ENCODE peak calls at places on chromosomes 11 and 22, in five cellular contexts. C is IMR-90, G is A549, Y is SK-N-SH, M is K562. T is an unnamed sample.

GRCh38 chr11:7418916-7419315 is 66.4 kb upstream of the OLFML1 start:
- DNase-seq in C (no peak), G (no peak), Y (peak), M (no peak), T (no peak)

GRCh38 chr11:116199182-116199581 is 573.6 kb downstream of the BUD13 start:
- DNase-seq in C (no peak), G (no peak), Y (peak), M (no peak), T (no peak)

GRCh38 chr11:67276821-67277230 is 10.6 kb downstream of the GRK2 start:
- DNase-seq in C (peak), G (no peak), Y (no peak), M (peak), T (no peak)

GRCh38 chr22:49247194-49247924 is 580.3 kb downstream of the BRD1 start:
- DNase-seq in C (no peak), G (no peak), Y (no peak), M (no peak), T (no peak)

GRCh38 chr22:19852177-19852781 is 2.4 kb downstream of the GNB1L start:
- DNase-seq in C (no peak), G (no peak), Y (no peak), M (peak), T (no peak)

GRCh38 chr11:2357246-2357645 is 19.9 kb upstream of the CD81 start:
- DNase-seq in C (no peak), G (no peak), Y (no peak), M (no peak), T (no peak)

GRCh38 chr11:73374130-73374529 is 2.1 kb upstream of the RELT start:
- DNase-seq in C (no peak), G (no peak), Y (no peak), M (no peak), T (no peak)

GRCh38 chr11:17553249-17553546 is 6.1 kb downstream of the OTOG start:
- DNase-seq in C (no peak), G (no peak), Y (no peak), M (no peak), T (no peak)

GRCh38 chr11:67165595-67165994 is 46.5 kb downstream of the KDM2A start:
- DNase-seq in C (no peak), G (no peak), Y (no peak), M (no peak), T (no peak)

GRCh38 chr22:39220897-39221850 is 23.6 kb downstream of the PDGFB start:
- DNase-seq in C (peak), G (no peak), Y (no peak), M (no peak), T (no peak)

GRCh38 chr11:73376803-73377629 is 817 bp downstream of the RELT start:
- DNase-seq in C (peak), G (peak), Y (peak), M (peak), T (no peak)

GRCh38 chr11:359181-359714 is 10.1 kb upstream of the B4GALNT4 start:
- DNase-seq in C (no peak), G (no peak), Y (no peak), M (peak), T (no peak)

GRCh38 chr11:10379022-10379421 is 74.1 kb downstream of the ADM start:
- DNase-seq in C (peak), G (peak), Y (no peak), M (peak), T (no peak)

DNA sequence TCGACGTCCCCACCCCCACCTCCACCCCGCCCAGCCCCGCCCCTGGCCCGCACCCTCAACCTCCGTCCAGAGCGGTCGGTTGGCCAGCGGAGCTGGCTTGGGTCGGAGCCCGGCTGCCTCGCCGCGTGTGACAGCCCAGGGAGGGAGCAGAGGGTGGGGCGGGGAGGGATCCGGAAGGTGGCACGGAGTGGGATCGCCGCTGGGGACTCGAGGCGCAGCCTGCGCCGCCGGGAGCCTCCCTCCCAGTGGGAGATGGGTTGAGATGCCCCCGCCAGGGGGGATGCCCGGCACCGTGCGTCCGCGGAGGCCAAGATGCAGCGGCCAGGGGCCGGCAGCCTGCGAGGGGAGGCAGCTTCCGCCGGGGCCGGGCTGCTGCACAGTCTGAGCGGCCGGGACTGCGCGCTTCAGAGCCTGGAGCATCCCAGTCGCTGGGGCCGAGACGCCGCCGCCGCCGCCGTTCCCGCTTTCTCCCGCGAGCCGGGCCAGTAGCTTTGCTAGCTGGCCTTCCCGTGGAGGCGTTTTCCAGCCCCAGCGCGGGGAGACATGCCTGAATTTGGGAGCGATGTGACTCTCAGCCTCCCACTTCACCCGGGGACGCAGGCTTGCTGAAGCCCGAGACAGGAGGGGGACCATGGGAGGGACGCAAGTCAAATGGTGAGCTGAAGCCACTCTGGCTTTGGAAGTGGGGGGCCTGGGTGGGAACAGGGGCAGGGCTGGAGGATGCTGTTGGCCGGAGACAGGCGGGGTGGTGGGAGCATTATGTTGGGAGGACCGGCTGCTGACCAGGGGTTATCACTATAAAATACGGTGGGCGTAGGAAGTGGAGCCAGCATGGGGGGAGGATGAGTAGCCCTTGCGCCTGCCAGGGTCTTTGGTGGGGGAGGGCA is 40.2 kb downstream of the DIXDC1 start:
- DNase-seq in C (no peak), G (no peak), Y (peak), M (no peak), T (no peak)
- TF ChIP-seq RCOR1 in C (no peak), G (no peak), Y (no peak), M (no peak), T (no peak)

GRCh38 chr22:21964234-21964633 is 11.6 kb upstream of the PPM1F start:
- DNase-seq in C (no peak), G (no peak), Y (no peak), M (no peak), T (no peak)

GRCh38 chr22:21962655-21962949 is 10.0 kb upstream of the PPM1F start:
- DNase-seq in C (no peak), G (no peak), Y (no peak), M (no peak), T (no peak)

GRCh38 chr22:21963790-21964211 is 11.2 kb upstream of the PPM1F start:
- DNase-seq in C (no peak), G (no peak), Y (no peak), M (no peak), T (no peak)

GRCh38 chr22:21961886-21962654 is 9.4 kb upstream of the PPM1F start:
- DNase-seq in C (peak), G (no peak), Y (no peak), M (no peak), T (no peak)

GRCh38 chr22:21963286-21963685 is 10.6 kb upstream of the PPM1F start:
- DNase-seq in C (no peak), G (no peak), Y (no peak), M (no peak), T (no peak)
- TF ChIP-seq RCOR1 in C (no peak), G (no peak), Y (no peak), M (no peak), T (no peak)

GRCh38 chr11:118081241-118081958 is 4.5 kb downstream of the TMPRSS4 start:
- DNase-seq in C (no peak), G (no peak), Y (no peak), M (no peak), T (no peak)
- TF ChIP-seq RCOR1 in C (no peak), G (no peak), Y (no peak), M (no peak), T (no peak)

GRCh38 chr11:83299681-83300080 is 13.5 kb upstream of the CCDC90B start:
- DNase-seq in C (no peak), G (no peak), Y (no peak), M (no peak), T (no peak)

GRCh38 chr11:83306385-83307080 is 20.4 kb upstream of the CCDC90B start:
- DNase-seq in C (no peak), G (no peak), Y (no peak), M (no peak), T (no peak)

DNA sequence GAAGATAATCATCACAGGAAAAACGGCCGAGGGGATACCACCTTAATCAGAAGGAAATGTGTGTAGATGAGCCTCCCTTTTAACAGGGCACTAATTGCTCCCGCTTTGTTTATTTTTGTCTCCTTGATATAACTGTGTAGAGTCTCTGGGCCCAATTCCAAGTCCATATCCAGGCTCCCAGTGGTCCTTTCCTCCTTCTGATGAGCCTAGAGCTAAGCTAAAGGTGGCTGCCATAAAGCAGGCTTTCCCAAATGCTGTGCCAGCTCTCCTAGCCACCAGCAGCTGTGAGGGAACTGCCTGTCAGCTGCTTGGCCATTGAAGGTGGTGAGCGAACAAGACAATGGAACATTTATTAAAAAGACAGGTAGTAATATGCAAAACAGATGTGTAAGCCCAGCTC is 17.2 kb upstream of the CCDC90B start:
- DNase-seq in C (no peak), G (no peak), Y (no peak), M (no peak), T (no peak)
- TF ChIP-seq RCOR1 in C (no peak), G (no peak), Y (no peak), M (no peak), T (no peak)

DNA sequence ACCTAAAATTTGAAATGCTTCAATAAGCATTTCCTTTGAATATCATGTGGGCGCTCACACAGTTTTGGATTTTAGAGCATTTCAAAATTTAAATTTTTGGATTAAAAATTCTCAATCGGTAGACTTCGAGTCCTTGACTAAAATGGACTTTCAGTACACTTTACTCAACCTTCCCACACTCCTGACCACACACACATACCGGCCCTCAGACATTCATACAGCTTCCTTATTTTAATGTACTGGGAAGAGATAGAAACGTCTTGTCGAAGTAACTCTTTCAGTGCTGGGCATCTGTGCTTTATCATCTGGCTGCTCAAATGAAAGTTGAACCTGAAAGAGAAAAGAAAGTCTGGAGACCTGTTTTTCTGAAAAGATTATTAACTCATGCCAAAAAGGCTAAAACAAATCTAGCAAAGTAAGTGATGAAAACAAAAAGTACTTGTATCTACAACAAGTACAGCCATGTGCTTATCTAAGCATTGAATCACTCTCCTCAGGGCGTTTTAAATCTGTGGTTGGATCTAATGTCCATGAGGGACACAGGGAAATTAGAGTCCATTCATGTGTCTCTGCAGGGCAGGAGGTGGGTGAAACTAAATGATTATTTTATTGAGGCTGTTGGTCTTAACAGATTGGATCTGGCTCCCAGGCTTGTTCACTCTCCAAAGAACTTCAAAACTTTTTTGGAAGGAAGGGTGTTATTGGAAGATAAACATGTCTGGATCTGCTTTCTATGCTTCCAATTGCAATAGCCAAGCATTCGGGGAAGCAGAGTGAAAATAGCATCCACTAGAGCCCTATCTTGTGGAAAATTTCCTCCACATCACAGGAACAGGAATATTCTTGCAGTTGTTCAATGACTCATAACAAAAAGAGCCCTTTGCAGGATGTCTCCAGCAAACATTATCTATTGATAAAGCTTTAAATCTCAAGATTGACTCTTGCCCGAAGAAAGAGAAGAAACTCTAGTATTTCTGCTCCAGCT is 47.0 kb downstream of the CARD18 start:
- DNase-seq in C (peak), G (no peak), Y (no peak), M (no peak), T (no peak)
- TF ChIP-seq RCOR1 in C (no peak), G (no peak), Y (no peak), M (no peak), T (no peak)

GRCh38 chr22:46250783-46251125 is 661 bp upstream of the CDPF1 start:
- DNase-seq in C (no peak), G (no peak), Y (no peak), M (no peak), T (no peak)
- TF ChIP-seq RCOR1 in C (no peak), G (no peak), Y (no peak), M (no peak), T (no peak)

DNA sequence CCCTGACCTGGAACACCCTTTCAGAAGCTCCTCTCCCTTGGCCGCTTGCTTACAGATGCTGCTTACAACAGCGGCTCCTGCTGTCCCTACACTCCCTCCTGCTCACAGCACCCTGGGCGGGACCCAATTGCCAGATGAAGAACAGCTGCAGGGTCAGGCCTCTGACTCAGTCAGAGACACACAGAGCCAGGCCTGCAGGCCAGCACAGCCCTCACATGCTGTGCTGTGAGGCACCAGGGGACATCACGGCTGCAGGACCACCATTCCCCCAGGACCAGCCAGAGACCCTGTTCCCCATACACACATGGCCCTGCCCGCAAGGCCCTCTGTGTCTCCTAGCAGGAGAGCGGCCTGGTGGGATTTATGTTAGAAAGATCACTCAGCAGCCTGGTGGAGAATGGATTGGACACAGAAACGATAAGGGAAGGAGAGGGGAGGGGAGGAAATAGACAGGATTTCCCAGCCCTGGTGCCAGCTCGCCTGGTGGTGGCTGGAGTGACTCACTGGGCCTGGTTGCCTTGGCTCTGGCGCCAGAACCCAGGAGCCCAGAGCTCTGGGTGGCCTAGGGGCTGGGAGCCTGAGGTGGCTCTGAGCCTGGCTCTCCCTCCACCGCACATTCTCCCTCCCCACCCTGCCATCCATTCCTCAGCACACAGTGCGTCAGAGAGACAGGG is 6.7 kb downstream of the CAPN5 start:
- DNase-seq in C (peak), G (peak), Y (peak), M (no peak), T (no peak)
- TF ChIP-seq RCOR1 in C (peak), G (no peak), Y (peak), M (no peak), T (no peak)

GRCh38 chr22:35465109-35465701 is 65.3 kb downstream of the MCM5 start:
- DNase-seq in C (no peak), G (no peak), Y (no peak), M (no peak), T (no peak)
- TF ChIP-seq RCOR1 in C (no peak), G (no peak), Y (no peak), M (no peak), T (no peak)

T was measured in GM12878.